ENCODE peak calls at places on chromosomes 16 and 17, in five cellular contexts. S, C, N, M and L are unnamed samples.

GRCh38 chr16:20175358-20175757 is 101.7 kb upstream of the GPR139 start:
- DNase-seq in N (no peak), C (no peak), S (no peak), M (no peak), L (no peak)

GRCh38 chr17:5092139-5093010 is 14.1 kb downstream of the ZFP3 start:
- DNase-seq in C (no peak), S (no peak), N (no peak), M (no peak), L (no peak)

GRCh38 chr17:72362466-72363335 is 241.9 kb downstream of the SOX9 start:
- DNase-seq in C (no peak), S (peak), M (peak), N (no peak), L (peak)

GRCh38 chr17:63082273-63082861 is 116.3 kb downstream of the TANC2 start:
- DNase-seq in S (peak), M (peak), C (no peak), N (no peak), L (peak)

GRCh38 chr17:64406321-64407200 is 15.9 kb upstream of the PECAM1 start:
- DNase-seq in C (no peak), M (peak), S (peak), N (no peak), L (peak)

GRCh38 chr16:70691223-70692129 is 5.6 kb upstream of the MTSS2 start:
- DNase-seq in M (peak), C (no peak), S (no peak), N (no peak), L (peak)

GRCh38 chr16:85331685-85332084 is 219.4 kb upstream of the CIBAR2 start:
- DNase-seq in N (no peak), C (no peak), M (no peak), S (no peak), L (no peak)

GRCh38 chr17:6507535-6507934 is 48.8 kb downstream of the PITPNM3 start:
- DNase-seq in C (no peak), S (peak), M (peak), N (no peak), L (peak)

GRCh38 chr17:74215332-74215727 is 2.0 kb downstream of the TTYH2 start:
- DNase-seq in N (no peak), C (no peak), S (no peak), M (no peak), L (no peak)

GRCh38 chr17:82750241-82750905 is 1.5 kb upstream of the TBCD start:
- DNase-seq in N (no peak), C (no peak), S (no peak), M (no peak), L (no peak)

GRCh38 chr16:30065943-30066881 is 652 bp downstream of the ALDOA start:
- DNase-seq in M (peak), S (no peak), C (no peak), N (no peak), L (peak)

GRCh38 chr17:39564201-39564828 is 43.4 kb downstream of the NEUROD2 start:
- DNase-seq in S (peak), C (no peak), N (no peak), M (no peak), L (peak)

GRCh38 chr17:35243459-35244204 is 760 bp downstream of the SLFN5 start:
- DNase-seq in M (peak), S (peak), C (peak), N (peak), L (peak)

GRCh38 chr17:69325518-69326301 is 1.2 kb downstream of the ABCA5 start:
- DNase-seq in S (no peak), C (no peak), M (no peak), N (no peak), L (no peak)

GRCh38 chr17:31629696-31630470 is 229.2 kb downstream of the COPRS start:
- DNase-seq in M (peak), N (no peak), S (no peak), C (no peak), L (peak)

GRCh38 chr17:81641825-81642489 is 5.0 kb downstream of the TSPAN10 start:
- DNase-seq in N (no peak), M (no peak), C (no peak), S (peak), L (peak)

GRCh38 chr17:38330941-38331411 is 12.8 kb downstream of the GPR179 start:
- DNase-seq in M (no peak), S (no peak), N (no peak), C (no peak), L (no peak)